ENCODE peak calls at places on chromosomes 1 and 21, in six cellular contexts. One of them, this sample, is unnamed. For H3K4me1, the result is how much of the 10 kb centered on the place peaks cover.

GRCh38 chr1:54137532-54138061 is 15.2 kb downstream of the CDCP2 start:
- DNase-seq in IMR-90: peak
- DNase-seq in spleen: no peak
- DNase-seq in uterus: peak
- DNase-seq in K562: no peak
- DNase-seq in endothelial cell of umbilical vein: peak
- DNase-seq in this sample: no peak

GRCh38 chr1:944341-945325 is 14.4 kb downstream of the NOC2L start:
- DNase-seq in IMR-90: peak
- DNase-seq in spleen: no peak
- DNase-seq in uterus: peak
- DNase-seq in K562: no peak
- DNase-seq in endothelial cell of umbilical vein: no peak
- DNase-seq in this sample: no peak

GRCh38 chr21:26409735-26410134 is 163.4 kb downstream of the CYYR1 start:
- DNase-seq in IMR-90: no peak
- DNase-seq in spleen: no peak
- DNase-seq in uterus: no peak
- DNase-seq in K562: no peak
- DNase-seq in endothelial cell of umbilical vein: no peak
- DNase-seq in this sample: no peak

GRCh38 chr1:236864996-236865877 is 70.1 kb downstream of the MTR start:
- DNase-seq in IMR-90: no peak
- DNase-seq in spleen: no peak
- DNase-seq in uterus: no peak
- DNase-seq in K562: no peak
- DNase-seq in endothelial cell of umbilical vein: no peak
- DNase-seq in this sample: no peak

GRCh38 chr1:98794196-98794886 is 132.8 kb downstream of the SNX7 start:
- DNase-seq in IMR-90: peak
- DNase-seq in spleen: no peak
- DNase-seq in uterus: peak
- DNase-seq in K562: peak
- DNase-seq in endothelial cell of umbilical vein: peak
- DNase-seq in this sample: peak

GRCh38 chr1:19381261-19381660 is 69.1 kb downstream of the SLC66A1 start:
- DNase-seq in IMR-90: no peak
- DNase-seq in spleen: no peak
- DNase-seq in uterus: no peak
- DNase-seq in K562: no peak
- DNase-seq in endothelial cell of umbilical vein: no peak
- DNase-seq in this sample: no peak

GRCh38 chr1:19640363-19641316 is 3.5 kb upstream of the NBL1 start:
- DNase-seq in IMR-90: peak
- DNase-seq in spleen: no peak
- DNase-seq in uterus: no peak
- DNase-seq in K562: no peak
- DNase-seq in endothelial cell of umbilical vein: peak
- DNase-seq in this sample: peak

GRCh38 chr1:25707280-25708016 is 90.9 kb downstream of the MAN1C1 start:
- DNase-seq in IMR-90: peak
- DNase-seq in spleen: no peak
- DNase-seq in uterus: no peak
- DNase-seq in K562: no peak
- DNase-seq in endothelial cell of umbilical vein: no peak
- DNase-seq in this sample: no peak

GRCh38 chr1:9466780-9467755 is 72.2 kb upstream of the SLC25A33 start:
- DNase-seq in IMR-90: peak
- DNase-seq in spleen: no peak
- DNase-seq in uterus: peak
- DNase-seq in K562: no peak
- DNase-seq in endothelial cell of umbilical vein: no peak
- DNase-seq in this sample: peak

GRCh38 chr1:33301273-33301984 is 19.5 kb downstream of the A3GALT2 start:
- DNase-seq in IMR-90: peak
- DNase-seq in spleen: peak
- DNase-seq in uterus: no peak
- DNase-seq in K562: no peak
- DNase-seq in endothelial cell of umbilical vein: no peak
- DNase-seq in this sample: no peak

GRCh38 chr1:4657920-4658585 is 3.6 kb downstream of the AJAP1 start:
- DNase-seq in IMR-90: no peak
- DNase-seq in spleen: no peak
- DNase-seq in uterus: no peak
- DNase-seq in K562: no peak
- DNase-seq in endothelial cell of umbilical vein: no peak
- DNase-seq in this sample: no peak

DNA sequence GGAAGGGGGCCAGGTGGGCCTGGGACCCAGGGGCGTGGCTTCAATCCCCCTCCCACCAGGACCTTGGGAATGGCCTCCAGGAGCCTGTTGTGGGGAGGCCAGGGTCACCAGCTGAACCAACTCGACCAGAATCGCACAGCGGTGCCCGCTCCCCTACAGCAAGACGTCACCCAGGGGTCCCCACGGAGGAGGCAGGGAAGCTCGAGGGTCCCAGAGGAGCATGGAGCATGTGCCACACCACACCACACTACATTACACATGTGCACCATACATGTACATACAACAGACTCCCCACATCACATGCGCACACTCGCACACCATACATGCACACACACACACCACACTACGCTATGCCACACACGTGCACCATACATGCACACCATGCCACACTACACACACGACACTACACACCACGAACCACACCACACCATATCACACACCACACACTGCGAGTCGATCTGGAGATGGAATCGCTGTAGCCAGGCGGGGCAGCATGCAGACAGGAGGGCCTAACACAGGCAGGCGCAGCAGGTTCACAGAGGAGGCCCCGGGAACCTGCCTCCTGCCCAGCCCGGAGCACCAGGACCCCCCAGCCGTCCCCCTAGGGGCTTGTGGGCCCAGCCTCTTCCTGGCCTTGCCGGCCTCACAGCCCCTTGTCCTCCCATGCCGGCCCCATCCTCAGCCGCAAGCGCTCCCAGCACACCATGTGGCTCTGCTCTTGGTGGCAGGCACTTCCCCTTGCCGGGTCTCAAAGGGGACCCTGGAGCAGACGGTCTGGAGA is 596 bp downstream of the ITGB2 start:
- DNase-seq in IMR-90: no peak
- DNase-seq in spleen: peak
- DNase-seq in uterus: no peak
- DNase-seq in K562: no peak
- DNase-seq in endothelial cell of umbilical vein: no peak
- DNase-seq in this sample: no peak
- H3K4me3 ChIP-seq in IMR-90: no peak
- H3K4me3 ChIP-seq in spleen: peak
- H3K4me3 ChIP-seq in uterus: no peak
- H3K4me3 ChIP-seq in K562: no peak
- H3K4me3 ChIP-seq in endothelial cell of umbilical vein: no peak
- H3K4me3 ChIP-seq in this sample: peak

GRCh38 chr21:45403133-45403824 is 1.7 kb upstream of the COL18A1 start:
- DNase-seq in IMR-90: no peak
- DNase-seq in spleen: peak
- DNase-seq in uterus: no peak
- DNase-seq in K562: no peak
- DNase-seq in endothelial cell of umbilical vein: no peak
- DNase-seq in this sample: no peak

GRCh38 chr21:45405271-45405818 is 380 bp downstream of the COL18A1 start:
- DNase-seq in IMR-90: peak
- DNase-seq in spleen: peak
- DNase-seq in uterus: no peak
- DNase-seq in K562: peak
- DNase-seq in endothelial cell of umbilical vein: peak
- DNase-seq in this sample: no peak

GRCh38 chr21:45401916-45402900 is 2.8 kb upstream of the COL18A1 start:
- DNase-seq in IMR-90: no peak
- DNase-seq in spleen: peak
- DNase-seq in uterus: no peak
- DNase-seq in K562: no peak
- DNase-seq in endothelial cell of umbilical vein: no peak
- DNase-seq in this sample: no peak

GRCh38 chr21:45404726-45405270 is at the start of gene COL18A1:
- DNase-seq in IMR-90: peak
- DNase-seq in spleen: peak
- DNase-seq in uterus: peak
- DNase-seq in K562: peak
- DNase-seq in endothelial cell of umbilical vein: peak
- DNase-seq in this sample: peak

DNA sequence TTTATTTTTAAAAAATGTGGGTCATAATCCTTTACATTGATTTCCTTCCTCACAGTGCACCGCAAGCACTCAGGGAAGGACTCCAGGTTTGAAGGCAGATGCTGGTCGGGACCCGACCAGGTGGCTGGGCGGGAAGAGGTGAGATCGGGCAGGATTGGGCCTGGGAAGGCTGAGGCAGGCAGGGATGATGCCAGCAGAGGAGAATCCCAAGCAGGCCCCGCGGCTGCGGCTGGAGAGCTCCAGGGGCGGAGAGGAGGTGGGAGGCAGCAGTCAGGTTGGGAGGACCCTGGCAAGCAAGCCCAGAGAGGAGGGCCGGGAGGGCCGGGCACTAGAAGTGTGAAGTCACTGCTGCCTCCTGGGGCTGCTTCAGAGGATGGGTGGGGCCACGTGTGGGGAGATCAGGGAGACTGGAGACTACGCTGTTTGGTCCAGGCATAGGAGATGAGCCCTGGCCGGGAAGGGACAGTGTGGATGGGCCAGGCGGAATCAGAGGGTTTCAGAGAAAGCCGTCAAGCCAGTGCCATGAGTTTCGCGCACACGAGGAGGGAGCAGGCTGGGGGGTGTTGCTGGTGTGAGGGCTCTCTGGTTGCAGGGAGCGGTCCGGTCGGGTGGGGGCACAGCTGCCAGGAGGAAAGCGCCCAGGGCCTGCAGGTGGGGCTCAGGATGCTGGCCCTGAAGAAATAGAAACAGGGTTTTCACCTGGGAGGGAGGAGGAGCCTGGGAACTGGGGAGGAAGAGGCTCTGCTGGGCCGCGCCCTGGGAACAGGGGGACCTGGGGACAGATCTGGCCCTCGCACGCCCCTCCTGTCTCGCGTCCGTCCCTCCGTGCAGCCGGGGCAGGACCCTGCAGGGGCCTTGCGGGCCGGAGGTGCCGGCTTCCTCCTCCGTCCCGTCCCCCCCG is 890 bp upstream of the COL18A1 start:
- DNase-seq in IMR-90: peak
- DNase-seq in spleen: peak
- DNase-seq in uterus: peak
- DNase-seq in K562: no peak
- DNase-seq in endothelial cell of umbilical vein: peak
- DNase-seq in this sample: peak
- H3K4me1 ChIP-seq in IMR-90: under half
- H3K4me1 ChIP-seq in spleen: under half
- H3K4me1 ChIP-seq in uterus: under half
- H3K4me1 ChIP-seq in K562: half or more
- H3K4me1 ChIP-seq in endothelial cell of umbilical vein: under half
- H3K4me1 ChIP-seq in this sample: under half

GRCh38 chr1:43538143-43538487 is 7.4 kb downstream of the PTPRF start:
- DNase-seq in IMR-90: no peak
- DNase-seq in spleen: peak
- DNase-seq in uterus: no peak
- DNase-seq in K562: no peak
- DNase-seq in endothelial cell of umbilical vein: no peak
- DNase-seq in this sample: no peak

GRCh38 chr1:43536864-43537358 is 6.2 kb downstream of the PTPRF start:
- DNase-seq in IMR-90: no peak
- DNase-seq in spleen: peak
- DNase-seq in uterus: no peak
- DNase-seq in K562: no peak
- DNase-seq in endothelial cell of umbilical vein: no peak
- DNase-seq in this sample: no peak

GRCh38 chr1:43538969-43539368 is 8.3 kb downstream of the PTPRF start:
- DNase-seq in IMR-90: no peak
- DNase-seq in spleen: no peak
- DNase-seq in uterus: no peak
- DNase-seq in K562: no peak
- DNase-seq in endothelial cell of umbilical vein: no peak
- DNase-seq in this sample: no peak

GRCh38 chr1:43536196-43536863 is 5.6 kb downstream of the PTPRF start:
- DNase-seq in IMR-90: no peak
- DNase-seq in spleen: peak
- DNase-seq in uterus: no peak
- DNase-seq in K562: no peak
- DNase-seq in endothelial cell of umbilical vein: no peak
- DNase-seq in this sample: peak

DNA sequence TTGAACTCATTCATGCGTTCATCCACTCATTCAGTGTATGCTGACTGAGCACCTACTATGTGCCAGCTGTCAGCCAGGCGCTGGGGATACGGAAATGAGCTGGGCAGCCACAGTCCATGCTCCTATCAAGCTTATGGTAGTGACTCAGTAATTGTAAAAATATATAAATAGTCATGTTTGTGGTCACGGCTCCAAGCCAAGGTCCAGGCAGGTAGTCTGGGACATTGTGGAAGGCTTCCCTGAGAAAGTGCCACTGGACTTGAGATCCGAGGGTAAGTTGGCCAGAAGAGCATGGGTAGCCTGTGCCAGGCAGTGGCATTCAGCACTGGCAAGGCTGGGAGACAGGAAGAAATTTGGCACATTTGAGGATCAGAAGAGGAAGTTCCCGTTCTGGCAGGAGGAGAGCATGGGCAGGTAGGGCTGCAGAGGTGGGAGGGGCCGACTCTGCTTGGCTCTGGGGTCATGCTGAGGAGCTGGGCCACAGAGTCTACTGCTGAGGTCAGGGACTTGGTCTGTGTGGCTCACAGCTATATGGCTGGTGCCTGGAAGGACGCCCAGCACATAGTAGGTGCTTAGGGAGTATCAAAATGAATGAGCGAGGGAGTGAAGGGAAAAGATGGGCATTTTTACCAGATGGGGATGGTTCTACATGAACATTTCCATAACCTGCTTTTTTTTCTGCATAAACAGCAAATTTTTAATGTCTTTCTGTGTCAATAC is 6.9 kb downstream of the PTPRF start:
- DNase-seq in IMR-90: peak
- DNase-seq in spleen: peak
- DNase-seq in uterus: no peak
- DNase-seq in K562: no peak
- DNase-seq in endothelial cell of umbilical vein: no peak
- DNase-seq in this sample: peak
- TF ChIP-seq POLR2A in IMR-90: no peak
- TF ChIP-seq POLR2A in spleen: no peak
- TF ChIP-seq POLR2A in uterus: no peak
- TF ChIP-seq POLR2A in K562: no peak
- TF ChIP-seq POLR2A in endothelial cell of umbilical vein: no peak
- TF ChIP-seq POLR2A in this sample: no peak

GRCh38 chr1:31688233-31688918 is 15.4 kb downstream of the COL16A1 start:
- DNase-seq in IMR-90: peak
- DNase-seq in spleen: no peak
- DNase-seq in uterus: no peak
- DNase-seq in K562: no peak
- DNase-seq in endothelial cell of umbilical vein: no peak
- DNase-seq in this sample: no peak
- H3K4me3 ChIP-seq in IMR-90: no peak
- H3K4me3 ChIP-seq in spleen: no peak
- H3K4me3 ChIP-seq in uterus: no peak
- H3K4me3 ChIP-seq in K562: no peak
- H3K4me3 ChIP-seq in endothelial cell of umbilical vein: no peak
- H3K4me3 ChIP-seq in this sample: no peak